ENCODE peak calls at places on chromosomes 12 and 14, in seven cellular contexts. Y is GM12864, R is pancreas, P is fibroblast of the aortic adventitia, U is MM.1S, N is uterus, Q is left lung. V is an unnamed sample.

GRCh38 chr12:67451206-67451605 is 182.0 kb downstream of the CAND1 start:
- DNase-seq in Q (no peak), Y (no peak), P (no peak), N (no peak), U (no peak), R (no peak), V (no peak)

GRCh38 chr12:113208041-113208934 is 13.0 kb upstream of the TPCN1 start:
- DNase-seq in P (no peak), Y (peak; percentile 97), N (no peak), R (no peak), Q (no peak), U (peak; percentile 87), V (no peak)

GRCh38 chr12:10163084-10163483 is 8.8 kb downstream of the OLR1 start:
- DNase-seq in P (no peak), R (no peak), Y (no peak), U (no peak), N (no peak), Q (no peak), V (no peak)

GRCh38 chr14:70698288-70698687 is 56.6 kb downstream of the TTC9 start:
- DNase-seq in Q (peak; percentile 80), R (no peak), N (no peak), Y (no peak), U (no peak), P (peak; percentile 50), V (no peak)

GRCh38 chr12:25320123-25321006 is 69.6 kb upstream of the KRAS start:
- DNase-seq in P (no peak), Q (no peak), U (no peak), Y (no peak), R (no peak), N (no peak), V (no peak)

GRCh38 chr14:94623422-94623809 is 11.2 kb downstream of the SERPINA3 start:
- DNase-seq in Y (no peak), U (no peak), N (no peak), R (no peak), Q (no peak), P (no peak), V (no peak)

GRCh38 chr14:29339491-29339890 is 572.9 kb downstream of the FOXG1 start:
- DNase-seq in Y (no peak), N (no peak), P (peak; percentile 2), Q (no peak), R (no peak), U (no peak), V (no peak)

GRCh38 chr14:31479026-31479425 is 8.8 kb downstream of the GPR33 start:
- DNase-seq in U (no peak), Y (no peak), N (no peak), R (no peak), P (no peak), Q (no peak), V (no peak)

GRCh38 chr12:101697930-101698781 is 716 bp downstream of the CHPT1 start:
- DNase-seq in Y (peak; percentile 7), P (peak; percentile 32), R (peak; percentile 62), N (peak; percentile 59), U (peak; percentile 38), Q (peak; percentile 89), V (no peak)

GRCh38 chr14:99730876-99731351 is 46.8 kb downstream of the CYP46A1 start:
- DNase-seq in N (peak; percentile 26), Y (no peak), Q (peak; percentile 58), R (no peak), U (no peak), P (no peak), V (no peak)

GRCh38 chr12:123494124-123494843 is 36.3 kb downstream of the SNRNP35 start:
- DNase-seq in Q (no peak), Y (no peak), U (no peak), N (no peak), P (no peak), R (no peak), V (no peak)

DNA sequence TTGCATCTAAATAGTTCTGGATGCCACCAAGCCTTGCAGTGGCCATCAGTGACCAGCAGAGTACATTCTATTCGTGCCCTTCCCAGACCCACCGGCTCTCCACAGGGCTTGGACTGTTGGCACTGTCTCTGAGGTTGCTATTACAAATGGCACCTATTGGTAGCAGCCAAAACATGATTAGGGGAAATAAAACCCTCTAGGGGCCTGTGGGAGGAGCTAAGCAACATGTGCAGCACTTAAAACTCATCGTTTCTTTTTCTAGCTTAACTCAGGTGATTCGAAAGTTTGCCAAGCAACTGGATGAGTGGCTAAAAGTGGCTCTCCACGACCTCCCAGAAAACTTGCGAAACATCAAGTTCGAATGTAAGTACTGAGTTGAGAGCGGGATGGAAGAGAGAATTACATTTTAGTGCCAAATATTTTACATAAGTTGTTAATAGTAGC is 65.4 kb upstream of the RIC8B start:
- DNase-seq in U (no peak), Q (no peak), N (no peak), Y (no peak), R (no peak), P (no peak), V (no peak)
- TF ChIP-seq CTCF in U (no peak), Q (no peak), N (no peak), Y (no peak), R (no peak), P (no peak), V (no peak)

DNA sequence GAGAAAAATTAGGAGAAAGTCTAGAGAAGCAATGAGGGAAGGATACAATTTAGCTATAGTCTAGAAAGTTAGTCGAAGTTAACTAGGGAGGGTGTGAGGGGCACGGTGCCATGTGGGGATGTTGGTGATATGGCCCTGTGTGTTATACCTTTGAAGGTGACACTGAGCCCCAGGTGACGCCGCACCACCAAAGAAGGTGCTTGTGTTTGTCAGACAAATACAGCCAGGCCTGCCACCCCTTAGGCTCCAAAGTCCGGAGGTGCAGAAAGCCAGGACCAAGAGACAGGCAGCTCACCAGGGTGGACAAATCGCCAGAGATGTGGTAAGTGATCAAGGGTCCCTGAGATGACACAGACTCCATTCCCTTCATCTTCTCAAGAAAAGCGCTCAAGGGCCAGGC is 1.1 kb downstream of the C1S start:
- DNase-seq in Q (no peak), U (no peak), Y (no peak), R (no peak), P (no peak), N (no peak), V (no peak)
- H3K4me3 ChIP-seq in Q (peak overlapping the region; percentile 33), U (no peak overlapping the region), Y (no peak overlapping the region), R (peak overlapping the region; percentile 19), P (peak overlapping the region; percentile 81), N (peak overlapping the region; percentile 49), V (peak overlapping the region; percentile 43)

GRCh38 chr14:58641509-58641908 is 3.7 kb downstream of the DACT1 start:
- DNase-seq in Q (no peak), P (no peak), U (no peak), N (no peak), Y (no peak), R (no peak), V (no peak)
- TF ChIP-seq CTCF in Q (no peak), P (peak; percentile 2), U (no peak), N (no peak), Y (no peak), R (no peak), V (no peak)

GRCh38 chr14:69354383-69355154 is 43.5 kb downstream of the ERH start:
- DNase-seq in N (no peak), P (no peak), U (peak; percentile 87), R (no peak), Y (peak; percentile 86), Q (no peak), V (no peak)
- H3K4me3 ChIP-seq in N (no peak overlapping the region), P (no peak overlapping the region), U (peak overlapping the region; percentile 12), R (no peak overlapping the region), Y (peak overlapping the region; percentile 47), Q (no peak overlapping the region), V (no peak overlapping the region)

GRCh38 chr14:64566651-64567122 is 16.9 kb downstream of the PPP1R36 start:
- DNase-seq in U (no peak), N (no peak), R (no peak), P (peak; percentile 39), Q (no peak), Y (no peak), V (no peak)
- TF ChIP-seq CTCF in U (no peak), N (no peak), R (no peak), P (no peak), Q (no peak), Y (no peak), V (no peak)

GRCh38 chr14:77322951-77323350 is 2.1 kb downstream of the GSTZ1 start:
- DNase-seq in R (no peak), Y (no peak), P (no peak), Q (no peak), U (no peak), N (no peak), V (no peak)

GRCh38 chr14:77323571-77323970 is 2.7 kb downstream of the GSTZ1 start:
- DNase-seq in R (no peak), Q (no peak), P (no peak), U (no peak), N (no peak), Y (no peak), V (no peak)

GRCh38 chr14:77320238-77320935 is at the start of gene POMT2:
- DNase-seq in P (peak; percentile 78), Q (peak; percentile 97), R (peak; percentile 95), N (peak; percentile 93), U (peak; percentile 75), Y (peak; percentile 62), V (no peak)

GRCh38 chr14:77324289-77324688 is 3.5 kb downstream of the GSTZ1 start:
- DNase-seq in Q (no peak), N (no peak), R (no peak), P (no peak), Y (no peak), U (no peak), V (no peak)

DNA sequence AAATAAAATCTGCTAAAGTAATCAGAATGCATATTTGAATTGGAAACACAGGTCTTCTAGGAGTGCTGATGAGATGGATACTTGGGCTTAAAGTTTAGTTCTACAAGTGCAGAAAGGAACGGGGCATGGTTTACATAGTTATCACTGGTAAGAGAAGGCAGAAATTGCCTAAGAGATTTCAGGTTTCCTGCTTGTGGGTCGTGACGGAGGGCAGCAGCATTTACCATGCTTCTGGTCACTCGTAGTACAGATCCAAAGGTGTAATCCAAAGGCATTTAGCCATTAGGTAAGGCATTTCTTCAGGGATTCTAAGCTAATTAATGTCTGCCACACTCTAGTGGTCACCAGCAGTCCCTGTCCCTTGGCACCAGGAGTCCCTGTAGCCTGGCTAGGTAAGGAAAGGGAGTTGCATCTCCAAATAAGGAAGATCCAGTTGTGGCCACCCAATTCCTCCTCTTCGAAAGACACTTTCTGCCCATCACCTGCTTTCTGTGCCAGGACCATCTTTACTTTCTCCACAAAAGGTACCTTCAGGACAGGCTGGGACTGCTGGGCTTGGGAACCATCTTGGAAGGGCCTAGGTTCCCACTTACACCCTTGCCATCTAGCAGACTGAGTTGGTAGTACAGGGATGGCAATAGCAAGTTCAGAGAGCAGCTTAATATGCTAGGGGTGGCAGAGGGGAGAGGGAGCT is 1.5 kb downstream of the GSTZ1 start:
- DNase-seq in P (no peak), N (no peak), Y (no peak), U (no peak), R (no peak), Q (no peak), V (no peak)
- H3K4me3 ChIP-seq in P (peak overlapping the region; percentile 96), N (peak overlapping the region; percentile 78), Y (peak overlapping the region; percentile 91), U (peak overlapping the region; percentile 53), R (peak overlapping the region; percentile 94), Q (peak overlapping the region; percentile 99), V (peak overlapping the region; percentile 69)

GRCh38 chr12:71865166-71865713 is 25.7 kb downstream of the TBC1D15 start:
- DNase-seq in Y (no peak), P (peak; percentile 94), R (no peak), Q (no peak), U (no peak), N (no peak), V (peak; percentile 31)
- TF ChIP-seq CTCF in Y (no peak), P (no peak), R (no peak), Q (no peak), U (no peak), N (no peak), V (no peak)

V was measured in BJ.